ENCODE peak calls at places on chromosomes 6 and 20, in six cellular contexts. V is H9, Q is mesenchymal stem cell, X is IMR-90, N is H1, G is trophoblast cell. M is an unnamed sample.

GRCh38 chr6:126661646-126662045 is 321.7 kb downstream of the CENPW start:
- DNase-seq in V (no peak), Q (peak; percentile 59), X (peak; percentile 87), N (no peak), G (no peak), M (no peak)

GRCh38 chr20:57658447-57659130 is 38.4 kb upstream of the ZBP1 start:
- DNase-seq in V (peak; percentile 21), Q (no peak), X (no peak), N (no peak), G (no peak), M (no peak)

GRCh38 chr6:38784506-38785235 is 69.6 kb downstream of the DNAH8 start:
- DNase-seq in V (no peak), Q (no peak), X (no peak), N (no peak), G (peak; percentile 12), M (no peak)

GRCh38 chr20:33541797-33542196 is 51.9 kb downstream of the CBFA2T2 start:
- DNase-seq in V (no peak), Q (no peak), X (no peak), N (no peak), G (no peak), M (no peak)

GRCh38 chr20:38723982-38724602 is at the start of gene SLC32A1:
- DNase-seq in V (peak; percentile 52), Q (no peak), X (no peak), N (no peak), G (no peak), M (no peak)

GRCh38 chr20:25321262-25321831 is 69.3 kb downstream of the ABHD12 start:
- DNase-seq in V (no peak), Q (peak; percentile 32), X (no peak), N (no peak), G (no peak), M (no peak)

GRCh38 chr20:24664266-24664986 is 195.0 kb downstream of the SYNDIG1 start:
- DNase-seq in V (no peak), Q (no peak), X (no peak), N (no peak), G (no peak), M (no peak)

GRCh38 chr20:16203091-16203490 is 370.2 kb downstream of the KIF16B start:
- DNase-seq in V (no peak), Q (no peak), X (no peak), N (no peak), G (no peak), M (no peak)

GRCh38 chr6:84665392-84665791 is 99.0 kb downstream of the TBX18 start:
- DNase-seq in V (no peak), Q (peak; percentile 45), X (peak; percentile 35), N (no peak), G (no peak), M (no peak)

GRCh38 chr6:125259354-125259736 is 42.4 kb downstream of the HDDC2 start:
- DNase-seq in V (no peak), Q (no peak), X (no peak), N (no peak), G (peak; percentile 29), M (no peak)

GRCh38 chr6:4413073-4413472 is 277.7 kb upstream of the ECI2 start:
- DNase-seq in V (no peak), Q (peak; percentile 49), X (peak; percentile 87), N (no peak), G (no peak), M (no peak)

GRCh38 chr20:61531553-61532345 is 279.7 kb downstream of the CDH4 start:
- DNase-seq in V (no peak), Q (peak; percentile 61), X (peak; percentile 46), N (no peak), G (no peak), M (no peak)

GRCh38 chr6:21003780-21004541 is 469.7 kb downstream of the CDKAL1 start:
- DNase-seq in V (no peak), Q (no peak), X (peak; percentile 89), N (no peak), G (peak; percentile 14), M (no peak)

GRCh38 chr20:58822175-58822574 is 28.5 kb downstream of the GNAS-AS1 start:
- DNase-seq in V (no peak), Q (no peak), X (no peak), N (no peak), G (no peak), M (no peak)

GRCh38 chr6:89977808-89978748 is 83.8 kb downstream of the GJA10 start:
- DNase-seq in V (no peak), Q (peak; percentile 85), X (peak; percentile 93), N (no peak), G (no peak), M (no peak)

GRCh38 chr20:1741309-1742048 is 83.9 kb upstream of the SIRPG start:
- DNase-seq in V (no peak), Q (no peak), X (no peak), N (no peak), G (no peak), M (no peak)

GRCh38 chr6:50217816-50218215 is 168.1 kb upstream of the DEFB112 start:
- DNase-seq in V (no peak), Q (no peak), X (no peak), N (no peak), G (no peak), M (no peak)

GRCh38 chr6:105606871-105607421 is 204.1 kb upstream of the PREP start:
- DNase-seq in V (no peak), Q (no peak), X (no peak), N (no peak), G (peak; percentile 95), M (no peak)

GRCh38 chr6:108020438-108021116 is 54.0 kb downstream of the OSTM1 start:
- DNase-seq in V (no peak), Q (no peak), X (no peak), N (no peak), G (no peak), M (no peak)

GRCh38 chr6:158488065-158488464 is 71.8 kb upstream of the TMEM181 start:
- DNase-seq in V (no peak), Q (peak; percentile 87), X (peak; percentile 99), N (no peak), G (no peak), M (no peak)
- H2AFZ ChIP-seq in V (no peak overlapping the region), Q (no peak overlapping the region), X (no peak overlapping the region), N (no peak overlapping the region), G (no peak overlapping the region), M (no peak overlapping the region)

GRCh38 chr6:149567194-149567586 is 1.0 kb downstream of the GINM1 start:
- DNase-seq in V (no peak), Q (no peak), X (no peak), N (no peak), G (no peak), M (no peak)
- H3K27ac ChIP-seq in V (no peak overlapping the region), Q (no peak overlapping the region), X (no peak overlapping the region), N (no peak overlapping the region), G (no peak overlapping the region), M (no peak overlapping the region)

DNA sequence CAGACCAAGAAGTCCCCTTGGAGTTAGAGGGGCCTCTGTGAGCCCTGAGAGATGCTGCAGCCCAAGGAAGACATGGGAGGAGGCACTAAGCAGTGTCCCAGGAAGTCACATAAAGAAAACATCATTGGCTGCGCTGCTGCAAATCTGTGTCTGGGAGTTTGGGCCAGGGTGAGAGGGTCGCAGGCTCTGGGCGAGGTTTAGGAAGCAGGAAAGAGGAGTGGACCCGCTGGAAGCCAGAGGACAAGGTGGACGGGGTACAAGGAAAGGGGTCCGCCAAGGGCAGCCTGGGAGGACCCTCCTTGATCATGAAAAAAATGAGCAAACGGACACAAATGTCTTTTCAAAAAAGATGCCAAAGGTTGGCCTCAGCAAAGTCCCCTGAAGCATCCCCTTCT is 15.5 kb upstream of the SERPINB1 start:
- DNase-seq in V (no peak), Q (no peak), X (no peak), N (no peak), G (no peak), M (no peak)
- H3K4ac ChIP-seq in V (no peak overlapping the region), Q (peak overlapping the region; percentile 80), X (peak overlapping the region; percentile 92), N (no peak overlapping the region), G (no peak overlapping the region), M (no peak overlapping the region)

GRCh38 chr6:46217671-46218131 is 46.9 kb upstream of the ENPP5 start:
- DNase-seq in V (no peak), Q (no peak), X (no peak), N (no peak), G (no peak), M (no peak)

GRCh38 chr6:46218457-46218856 is 47.7 kb upstream of the ENPP5 start:
- DNase-seq in V (no peak), Q (no peak), X (no peak), N (no peak), G (no peak), M (no peak)

GRCh38 chr6:46220351-46221220 is 49.8 kb upstream of the ENPP5 start:
- DNase-seq in V (no peak), Q (no peak), X (no peak), N (no peak), G (no peak), M (no peak)

GRCh38 chr6:46221221-46221793 is 50.5 kb upstream of the ENPP5 start:
- DNase-seq in V (no peak), Q (peak; percentile 33), X (peak; percentile 16), N (no peak), G (peak; percentile 69), M (peak; percentile 32)

GRCh38 chr6:46219661-46220060 is 48.9 kb upstream of the ENPP5 start:
- DNase-seq in V (no peak), Q (no peak), X (no peak), N (no peak), G (no peak), M (no peak)
- H2AFZ ChIP-seq in V (no peak overlapping the region), Q (no peak overlapping the region), X (no peak overlapping the region), N (no peak overlapping the region), G (no peak overlapping the region), M (no peak overlapping the region)

GRCh38 chr6:93376026-93376540 is 43.3 kb downstream of the EPHA7 start:
- DNase-seq in V (no peak), Q (no peak), X (no peak), N (no peak), G (no peak), M (no peak)
- H3K27ac ChIP-seq in V (no peak overlapping the region), Q (no peak overlapping the region), X (no peak overlapping the region), N (no peak overlapping the region), G (no peak overlapping the region), M (no peak overlapping the region)